ENCODE peak calls at places on chromosomes 6 and 20, in nine cellular contexts. M is heart right ventricle, Y is fibroblast of lung, W is ascending aorta, L is psoas muscle, A is AG04450, U is tibial artery, O is left ventricle myocardium inferior, X is substantia nigra. F is an unnamed sample.

GRCh38 chr20:3901028-3901746 is 12.0 kb downstream of the PANK2 start:
- DNase-seq in O (no peak), X (no peak), W (no peak), U (peak; percentile 13), M (no peak), A (no peak), Y (no peak), L (no peak), F (no peak)

GRCh38 chr6:139839506-139840156 is 465.2 kb upstream of the CITED2 start:
- DNase-seq in Y (no peak), M (peak; percentile 26), L (peak; percentile 24), X (no peak), U (peak; percentile 52), O (no peak), A (no peak), W (peak; percentile 76), F (no peak)

GRCh38 chr6:33613146-33613793 is 7.9 kb upstream of the ITPR3 start:
- DNase-seq in U (no peak), W (no peak), Y (peak; percentile 89), X (no peak), A (no peak), O (no peak), L (no peak), M (no peak), F (no peak)

GRCh38 chr6:122702846-122703245 is 76.7 kb upstream of the FABP7 start:
- DNase-seq in M (no peak), Y (no peak), W (no peak), L (no peak), U (no peak), X (no peak), O (no peak), A (no peak), F (no peak)

GRCh38 chr6:118810420-118811027 is 83.4 kb upstream of the ASF1A start:
- DNase-seq in W (no peak), X (no peak), L (no peak), O (no peak), M (no peak), U (no peak), A (no peak), Y (no peak), F (peak; percentile 54)

GRCh38 chr6:159267165-159267564 is 98.0 kb downstream of the FNDC1 start:
- DNase-seq in X (no peak), W (no peak), L (no peak), U (no peak), M (no peak), O (no peak), Y (peak; percentile 4), A (no peak), F (no peak)

GRCh38 chr6:169654590-169655391 is 47.0 kb downstream of the WDR27 start:
- DNase-seq in A (peak; percentile 29), U (peak; percentile 64), W (peak; percentile 85), L (peak; percentile 69), X (no peak), O (peak; percentile 66), M (peak; percentile 69), Y (peak; percentile 79), F (peak; percentile 66)

GRCh38 chr20:24756292-24757025 is 192.6 kb upstream of the CST7 start:
- DNase-seq in M (no peak), O (no peak), U (no peak), L (no peak), Y (no peak), X (no peak), A (no peak), W (no peak), F (no peak)

GRCh38 chr6:98498359-98498758 is 336.0 kb upstream of the POU3F2 start:
- DNase-seq in A (no peak), O (no peak), M (no peak), L (no peak), Y (peak; percentile 29), U (no peak), X (no peak), W (no peak), F (no peak)

GRCh38 chr6:20599302-20600051 is 65.2 kb downstream of the CDKAL1 start:
- DNase-seq in L (no peak), A (no peak), Y (no peak), M (no peak), X (no peak), O (no peak), W (no peak), U (no peak), F (no peak)

GRCh38 chr6:29757701-29758293 is 34.6 kb downstream of the HLA-F start:
- DNase-seq in O (no peak), X (no peak), W (no peak), M (no peak), Y (no peak), A (no peak), L (no peak), U (no peak), F (no peak)

GRCh38 chr20:41046716-41047115 is 18.1 kb downstream of the TOP1 start:
- DNase-seq in W (no peak), U (no peak), A (no peak), Y (peak; percentile 62), X (no peak), L (no peak), M (no peak), O (no peak), F (no peak)

GRCh38 chr20:41182296-41183212 is 45.2 kb downstream of the PLCG1 start:
- DNase-seq in X (no peak), L (no peak), U (no peak), Y (no peak), A (no peak), M (peak; percentile 2), W (peak; percentile 56), O (no peak), F (no peak)

GRCh38 chr6:152368761-152369624 is 268.2 kb downstream of the SYNE1 start:
- DNase-seq in M (peak; percentile 59), U (peak; percentile 50), X (no peak), Y (no peak), L (peak; percentile 65), A (no peak), O (peak; percentile 59), W (no peak), F (no peak)

GRCh38 chr20:45963059-45964011 is 8.7 kb downstream of the ZNF335 start:
- DNase-seq in O (no peak), L (no peak), M (no peak), Y (peak; percentile 24), U (peak; percentile 18), A (no peak), W (peak; percentile 58), X (no peak), F (no peak)

GRCh38 chr20:47557218-47557617 is 55.5 kb downstream of the NCOA3 start:
- DNase-seq in M (no peak), A (no peak), W (no peak), O (no peak), X (no peak), Y (no peak), L (no peak), U (no peak), F (no peak)

GRCh38 chr6:41747256-41748101 is at the start of gene PGC:
- DNase-seq in Y (no peak), W (no peak), A (no peak), M (no peak), U (no peak), X (no peak), L (no peak), O (no peak), F (no peak)

GRCh38 chr20:45340951-45341350 is 7.3 kb downstream of the SDC4 start:
- DNase-seq in Y (peak; percentile 8), X (no peak), M (no peak), W (no peak), O (no peak), A (no peak), U (no peak), L (no peak), F (no peak)

GRCh38 chr20:6162239-6162638 is 39.4 kb upstream of the FERMT1 start:
- DNase-seq in O (peak; percentile 70), W (peak; percentile 76), X (no peak), A (no peak), U (peak; percentile 67), M (peak; percentile 76), Y (peak; percentile 51), L (peak; percentile 74), F (no peak)

GRCh38 chr20:33373735-33374605 is 27.3 kb downstream of the CDK5RAP1 start:
- DNase-seq in M (no peak), O (no peak), L (no peak), X (no peak), Y (peak; percentile 66), W (peak; percentile 4), U (no peak), A (peak; percentile 79), F (no peak)

DNA sequence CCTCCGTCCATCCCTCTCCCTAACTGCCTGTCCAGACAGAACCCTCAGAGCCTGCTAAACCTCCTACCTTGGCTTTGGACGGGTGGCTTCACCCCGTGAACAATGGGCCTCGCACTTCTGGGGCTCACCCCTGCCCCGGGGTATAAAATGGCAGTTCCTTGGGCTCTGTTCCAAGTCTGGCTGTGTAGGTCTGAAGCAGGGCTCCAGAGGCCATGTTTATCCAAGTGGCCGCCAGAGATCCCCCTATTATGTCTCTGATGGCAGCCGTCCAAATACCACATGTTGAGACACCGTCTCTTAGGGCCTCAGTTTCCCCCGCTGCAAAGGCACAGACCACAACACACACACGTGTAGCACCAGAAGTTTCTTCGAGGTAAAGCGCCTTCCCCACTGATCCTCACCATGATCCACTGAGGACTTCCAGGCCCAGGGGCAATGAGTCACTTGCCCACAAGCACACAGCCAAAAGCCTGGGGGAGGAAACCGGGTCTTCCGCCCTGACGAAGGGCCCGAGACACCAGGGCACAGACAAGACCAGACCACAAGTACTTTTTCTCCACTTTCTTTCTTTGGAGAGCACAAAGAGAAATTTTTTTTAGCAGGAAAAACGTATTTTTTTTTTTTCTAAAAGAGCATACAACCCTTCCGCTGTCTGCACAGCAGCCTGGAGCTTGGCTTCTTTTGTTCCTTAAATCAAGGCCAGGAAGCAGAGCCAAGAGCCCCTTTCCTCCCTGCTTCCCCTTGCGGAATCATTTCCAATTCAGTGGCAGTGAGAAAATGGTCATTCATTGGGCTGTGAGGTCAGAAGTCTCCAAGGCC is 11.8 kb downstream of the CPNE5 start:
- DNase-seq in W (no peak), O (no peak), Y (peak; percentile 95), A (peak; percentile 18), L (peak; percentile 53), X (no peak), U (peak; percentile 44), M (peak; percentile 72), F (peak; percentile 5)
- H3K27ac ChIP-seq in W (no peak overlapping the region), O (peak overlapping the region; percentile 66), Y (no peak overlapping the region), A (no peak overlapping the region), L (peak overlapping the region; percentile 58), X (no peak overlapping the region), U (no peak overlapping the region), M (peak overlapping the region; percentile 80), F (no peak overlapping the region)

GRCh38 chr6:79544939-79545450 is 7.8 kb upstream of the LCA5 start:
- DNase-seq in Y (peak; percentile 100), O (peak; percentile 56), W (peak; percentile 88), U (peak; percentile 73), M (peak; percentile 77), A (peak; percentile 94), L (peak; percentile 65), X (peak; percentile 19), F (no peak)
- H3K27ac ChIP-seq in Y (peak overlapping the region; percentile 79), O (peak overlapping the region; percentile 72), W (peak overlapping the region; percentile 36), U (peak overlapping the region; percentile 68), M (peak overlapping the region; percentile 67), A (peak overlapping the region; percentile 23), L (peak overlapping the region; percentile 82), X (peak overlapping the region; percentile 91), F (no peak overlapping the region)

GRCh38 chr6:151284012-151284411 is 44.2 kb downstream of the AKAP12 start:
- DNase-seq in A (no peak), L (no peak), W (no peak), M (no peak), O (no peak), X (no peak), U (no peak), Y (peak; percentile 34), F (no peak)
- H3K27ac ChIP-seq in A (no peak overlapping the region), L (no peak overlapping the region), W (no peak overlapping the region), M (no peak overlapping the region), O (peak overlapping the region; percentile 61), X (no peak overlapping the region), U (no peak overlapping the region), Y (no peak overlapping the region), F (no peak overlapping the region)

GRCh38 chr20:59182401-59183044 is 18.9 kb downstream of the ZNF831 start:
- DNase-seq in X (no peak), O (no peak), L (no peak), Y (no peak), W (no peak), U (no peak), A (no peak), M (no peak), F (no peak)
- H3K27ac ChIP-seq in X (no peak overlapping the region), O (no peak overlapping the region), L (no peak overlapping the region), Y (no peak overlapping the region), W (no peak overlapping the region), U (no peak overlapping the region), A (no peak overlapping the region), M (no peak overlapping the region), F (no peak overlapping the region)

F was measured in CD4-positive, alpha-beta T cell.